ENCODE peak calls at places on chromosomes 13 and 19, in six cellular contexts. B is brain microvascular endothelial cell, R is HFFc6, T is heart right ventricle, M is GM13977, D is fibroblast of pulmonary artery. U is an unnamed sample.

GRCh38 chr13:110506859-110507566 is 54.5 kb downstream of the RAB20 start:
- DNase-seq in B (no peak), R (no peak), T (peak), M (no peak), D (peak), U (no peak)

GRCh38 chr19:51441410-51442390 is 16.6 kb downstream of the SIGLEC8 start:
- DNase-seq in B (no peak), R (no peak), T (no peak), M (peak), D (no peak), U (no peak)

GRCh38 chr19:43553656-43554055 is 20.7 kb downstream of the ZNF575 start:
- DNase-seq in B (no peak), R (no peak), T (no peak), M (no peak), D (no peak), U (no peak)

GRCh38 chr19:35223856-35224505 is 4.6 kb downstream of the FAM187B start:
- DNase-seq in B (no peak), R (peak), T (no peak), M (no peak), D (no peak), U (peak)

GRCh38 chr13:30870049-30870884 is 35.8 kb upstream of the MEDAG start:
- DNase-seq in B (peak), R (peak), T (peak), M (peak), D (peak), U (peak)

GRCh38 chr13:67296511-67296910 is 66.4 kb upstream of the PCDH9 start:
- DNase-seq in B (peak), R (no peak), T (no peak), M (no peak), D (no peak), U (no peak)

GRCh38 chr13:80133631-80134083 is 207.3 kb downstream of the SPRY2 start:
- DNase-seq in B (no peak), R (no peak), T (no peak), M (no peak), D (no peak), U (no peak)

GRCh38 chr13:39879286-39880035 is 224.0 kb downstream of the COG6 start:
- DNase-seq in B (no peak), R (no peak), T (no peak), M (no peak), D (no peak), U (no peak)

GRCh38 chr19:35848486-35848885 is 3.8 kb downstream of the NPHS1 start:
- DNase-seq in B (no peak), R (no peak), T (no peak), M (no peak), D (no peak), U (no peak)

GRCh38 chr19:10872551-10873107 is 1.3 kb downstream of the CARM1 start:
- DNase-seq in B (no peak), R (no peak), T (no peak), M (no peak), D (peak), U (no peak)

GRCh38 chr13:20475927-20476691 is 49.5 kb downstream of the CRYL1 start:
- DNase-seq in B (no peak), R (no peak), T (no peak), M (peak), D (no peak), U (no peak)

GRCh38 chr19:23313196-23313595 is 63.0 kb upstream of the ZNF724 start:
- DNase-seq in B (no peak), R (no peak), T (no peak), M (no peak), D (no peak), U (no peak)

GRCh38 chr19:51141181-51141580 is 920 bp upstream of the SIGLEC7 start:
- DNase-seq in B (no peak), R (no peak), T (no peak), M (no peak), D (no peak), U (no peak)

GRCh38 chr13:108345016-108345415 is 75.5 kb downstream of the TNFSF13B start:
- DNase-seq in B (no peak), R (no peak), T (no peak), M (no peak), D (no peak), U (no peak)

GRCh38 chr13:95643471-95643813 is 1.1 kb downstream of the DZIP1 start:
- DNase-seq in B (peak), R (peak), T (no peak), M (no peak), D (peak), U (no peak)

GRCh38 chr19:49857834-49858590 is 7.1 kb downstream of the PTOV1 start:
- DNase-seq in B (no peak), R (no peak), T (no peak), M (no peak), D (no peak), U (no peak)

GRCh38 chr13:65868106-65868505 is 1362.0 kb downstream of the PCDH9 start:
- DNase-seq in B (no peak), R (no peak), T (no peak), M (no peak), D (no peak), U (no peak)

GRCh38 chr19:10776900-10777650 is 58.9 kb downstream of the TMED1 start:
- DNase-seq in B (no peak), R (no peak), T (no peak), M (no peak), D (no peak), U (no peak)

GRCh38 chr19:40274585-40275544 is 10.3 kb downstream of the AKT2 start:
- DNase-seq in B (no peak), R (no peak), T (no peak), M (peak), D (no peak), U (no peak)

GRCh38 chr19:54017266-54017665 is 25.8 kb downstream of the CACNG6 start:
- DNase-seq in B (peak), R (peak), T (no peak), M (no peak), D (peak), U (no peak)

GRCh38 chr19:54010474-54010873 is 19.0 kb downstream of the CACNG6 start:
- DNase-seq in B (no peak), R (no peak), T (no peak), M (no peak), D (no peak), U (no peak)

GRCh38 chr19:54011507-54012211 is 20.2 kb downstream of the CACNG6 start:
- DNase-seq in B (no peak), R (no peak), T (no peak), M (no peak), D (no peak), U (no peak)

GRCh38 chr19:54014920-54015560 is 23.6 kb downstream of the CACNG6 start:
- DNase-seq in B (no peak), R (no peak), T (no peak), M (no peak), D (no peak), U (no peak)

GRCh38 chr19:54013866-54014265 is 22.4 kb downstream of the CACNG6 start:
- DNase-seq in B (no peak), R (no peak), T (no peak), M (no peak), D (no peak), U (no peak)
- TF ChIP-seq CTCF in B (no peak), R (no peak), T (no peak), M (no peak), D (no peak), U (no peak)

DNA sequence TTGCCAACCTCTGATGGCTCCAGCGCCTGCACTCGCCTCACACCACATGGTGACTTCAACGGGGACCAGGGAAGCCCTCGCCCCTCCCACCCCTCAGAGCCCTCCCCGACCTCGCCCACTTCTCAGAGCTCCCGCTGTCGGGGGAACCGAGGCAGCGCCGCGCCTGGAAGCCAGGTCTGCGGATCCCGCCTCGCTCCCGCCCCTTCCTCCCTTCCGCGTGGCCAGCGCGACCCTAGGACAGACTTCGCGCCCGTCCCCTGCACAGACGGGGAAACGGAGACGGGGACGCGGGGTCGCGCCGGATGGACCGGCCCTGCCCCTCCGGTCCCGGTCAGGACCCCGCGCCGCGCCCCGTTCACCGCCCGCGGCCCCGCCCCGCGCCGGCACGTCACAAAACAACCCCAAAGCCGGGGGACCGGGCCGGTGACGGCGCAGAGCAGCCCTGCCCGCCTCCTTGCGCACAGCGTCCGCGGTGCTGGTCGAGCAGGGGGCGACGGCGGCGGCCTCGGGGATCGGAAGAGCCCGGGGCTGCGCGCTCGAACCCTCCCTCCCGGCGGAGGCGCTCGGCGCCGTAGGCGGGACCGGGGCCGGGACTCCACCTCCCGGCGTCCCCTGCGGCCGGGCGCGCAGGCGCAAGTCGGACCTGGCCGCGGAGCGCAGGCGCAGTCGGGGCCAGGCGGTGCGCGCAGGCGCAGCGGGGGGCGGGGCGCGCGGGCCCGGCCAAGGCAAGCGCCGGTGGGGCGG is 379 bp upstream of the CDC34 start:
- DNase-seq in B (peak), R (peak), T (peak), M (peak), D (peak), U (no peak)
- TF ChIP-seq CTCF in B (no peak), R (peak), T (no peak), M (no peak), D (no peak), U (no peak)

GRCh38 chr19:795691-796581 is 1.3 kb upstream of the PTBP1 start:
- DNase-seq in B (no peak), R (no peak), T (no peak), M (peak), D (no peak), U (no peak)

GRCh38 chr19:794989-795658 is 2.1 kb upstream of the PTBP1 start:
- DNase-seq in B (no peak), R (no peak), T (no peak), M (no peak), D (no peak), U (no peak)

GRCh38 chr19:798415-799075 is 1.3 kb downstream of the PTBP1 start:
- DNase-seq in B (no peak), R (no peak), T (no peak), M (no peak), D (no peak), U (no peak)

GRCh38 chr19:797528-798414 is 519 bp downstream of the PTBP1 start:
- DNase-seq in B (peak), R (peak), T (peak), M (peak), D (peak), U (peak)

DNA sequence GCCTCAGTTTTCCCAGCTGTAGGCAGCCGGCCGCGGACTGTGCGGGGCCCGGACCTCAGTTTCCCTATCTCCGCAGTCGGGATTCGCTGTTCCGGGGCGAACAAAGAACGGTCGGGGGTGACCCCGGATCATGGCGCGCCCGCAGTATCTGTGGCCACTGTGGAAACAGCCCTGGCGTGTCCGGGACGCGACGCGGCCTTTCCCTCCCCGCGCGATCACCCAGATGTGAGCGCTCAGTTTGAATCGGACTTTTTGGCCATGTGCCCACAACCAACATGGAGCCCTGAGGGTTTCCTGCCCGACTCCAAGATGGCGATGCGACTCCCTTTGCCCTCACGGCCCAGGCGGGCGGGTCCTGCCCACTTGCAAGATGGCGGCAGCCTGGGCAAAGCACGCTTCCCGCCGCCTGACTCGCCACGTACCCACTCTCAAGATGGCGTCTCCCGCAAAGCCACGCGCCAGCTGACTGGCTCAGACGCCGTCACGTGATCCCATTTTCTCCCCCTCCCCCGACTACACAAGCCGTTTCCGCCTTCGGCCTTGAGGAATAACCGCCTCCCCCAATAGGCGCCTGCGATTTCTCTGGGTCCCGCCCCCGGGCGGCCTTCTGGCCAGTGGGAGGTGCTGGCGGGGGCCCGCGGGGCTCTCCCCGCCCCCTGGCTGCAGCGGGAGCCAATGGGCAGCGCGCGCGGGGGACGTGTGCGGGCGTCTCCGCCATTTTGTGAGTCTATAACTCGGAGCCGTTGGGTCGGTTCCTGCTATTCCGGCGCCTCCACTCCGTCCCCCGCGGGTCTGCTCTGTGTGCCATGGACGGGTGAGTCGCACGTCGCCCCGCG is at the start of gene PTBP1:
- DNase-seq in B (peak), R (peak), T (peak), M (peak), D (peak), U (peak)
- TF ChIP-seq CTCF in B (no peak), R (peak), T (peak), M (no peak), D (no peak), U (no peak)

GRCh38 chr13:99208185-99208584 is 7.5 kb downstream of the UBAC2 start:
- DNase-seq in B (no peak), R (no peak), T (no peak), M (no peak), D (no peak), U (no peak)
- TF ChIP-seq CTCF in B (no peak), R (no peak), T (no peak), M (no peak), D (no peak), U (no peak)

U was measured in BJ.